ENCODE peak calls at places on chromosomes 7 and 10, in eight cellular contexts. One of them, this sample, is unnamed.

GRCh38 chr10:122688293-122688989 is 11.2 kb downstream of the C10orf120 start:
- DNase-seq in stimulated activated naive B cell treated with anti-CD40 and anti-IgM and Interleukin-4, amounts not matched to agents 10 μg/mL and 1 μg/mL and 100 μg/mL, for 72 hours: no peak
- DNase-seq in transverse colon: no peak
- DNase-seq in stimulated activated CD4-positive, alpha-beta T cell treated with anti-CD3 and anti-CD28 coated beads, Interleukin-1b, Interleukin-23, amount 100 ng/mL, for 24 hours: no peak
- DNase-seq in NCI-H446 treated with DMSO at 0.1 percent for 48 hours: no peak
- DNase-seq in glomerular endothelial cell: no peak
- DNase-seq in skeletal muscle cell: no peak
- DNase-seq in CD4-positive, alpha-beta T cell: no peak
- DNase-seq in this sample: peak

GRCh38 chr7:5704534-5704922 is 76.9 kb downstream of the RNF216 start:
- DNase-seq in stimulated activated naive B cell treated with anti-CD40 and anti-IgM and Interleukin-4, amounts not matched to agents 10 μg/mL and 1 μg/mL and 100 μg/mL, for 72 hours: peak
- DNase-seq in CD4-positive, alpha-beta T cell: peak
- DNase-seq in transverse colon: peak
- DNase-seq in NCI-H446 treated with DMSO at 0.1 percent for 48 hours: peak
- DNase-seq in stimulated activated CD4-positive, alpha-beta T cell treated with anti-CD3 and anti-CD28 coated beads, Interleukin-1b, Interleukin-23, amount 100 ng/mL, for 24 hours: peak
- DNase-seq in glomerular endothelial cell: peak
- DNase-seq in skeletal muscle cell: no peak
- DNase-seq in this sample: peak

GRCh38 chr10:49033939-49034338 is 81.4 kb downstream of the VSTM4 start:
- DNase-seq in stimulated activated naive B cell treated with anti-CD40 and anti-IgM and Interleukin-4, amounts not matched to agents 10 μg/mL and 1 μg/mL and 100 μg/mL, for 72 hours: no peak
- DNase-seq in stimulated activated CD4-positive, alpha-beta T cell treated with anti-CD3 and anti-CD28 coated beads, Interleukin-1b, Interleukin-23, amount 100 ng/mL, for 24 hours: no peak
- DNase-seq in CD4-positive, alpha-beta T cell: no peak
- DNase-seq in glomerular endothelial cell: no peak
- DNase-seq in skeletal muscle cell: no peak
- DNase-seq in NCI-H446 treated with DMSO at 0.1 percent for 48 hours: no peak
- DNase-seq in transverse colon: no peak
- DNase-seq in this sample: no peak

GRCh38 chr10:8416755-8417154 is 362.3 kb downstream of the GATA3 start:
- DNase-seq in NCI-H446 treated with DMSO at 0.1 percent for 48 hours: no peak
- DNase-seq in skeletal muscle cell: no peak
- DNase-seq in transverse colon: no peak
- DNase-seq in stimulated activated CD4-positive, alpha-beta T cell treated with anti-CD3 and anti-CD28 coated beads, Interleukin-1b, Interleukin-23, amount 100 ng/mL, for 24 hours: no peak
- DNase-seq in CD4-positive, alpha-beta T cell: no peak
- DNase-seq in stimulated activated naive B cell treated with anti-CD40 and anti-IgM and Interleukin-4, amounts not matched to agents 10 μg/mL and 1 μg/mL and 100 μg/mL, for 72 hours: no peak
- DNase-seq in glomerular endothelial cell: no peak
- DNase-seq in this sample: no peak

GRCh38 chr7:144873316-144873845 is 37.5 kb upstream of the TPK1 start:
- DNase-seq in skeletal muscle cell: no peak
- DNase-seq in CD4-positive, alpha-beta T cell: no peak
- DNase-seq in NCI-H446 treated with DMSO at 0.1 percent for 48 hours: no peak
- DNase-seq in transverse colon: no peak
- DNase-seq in stimulated activated CD4-positive, alpha-beta T cell treated with anti-CD3 and anti-CD28 coated beads, Interleukin-1b, Interleukin-23, amount 100 ng/mL, for 24 hours: no peak
- DNase-seq in glomerular endothelial cell: no peak
- DNase-seq in stimulated activated naive B cell treated with anti-CD40 and anti-IgM and Interleukin-4, amounts not matched to agents 10 μg/mL and 1 μg/mL and 100 μg/mL, for 72 hours: no peak
- DNase-seq in this sample: no peak

GRCh38 chr7:46215987-46216567 is 295.0 kb upstream of the IGFBP3 start:
- DNase-seq in glomerular endothelial cell: no peak
- DNase-seq in stimulated activated CD4-positive, alpha-beta T cell treated with anti-CD3 and anti-CD28 coated beads, Interleukin-1b, Interleukin-23, amount 100 ng/mL, for 24 hours: no peak
- DNase-seq in NCI-H446 treated with DMSO at 0.1 percent for 48 hours: no peak
- DNase-seq in skeletal muscle cell: no peak
- DNase-seq in CD4-positive, alpha-beta T cell: no peak
- DNase-seq in transverse colon: no peak
- DNase-seq in stimulated activated naive B cell treated with anti-CD40 and anti-IgM and Interleukin-4, amounts not matched to agents 10 μg/mL and 1 μg/mL and 100 μg/mL, for 72 hours: no peak
- DNase-seq in this sample: peak

GRCh38 chr10:131675104-131675503 is 225.7 kb upstream of the PPP2R2D start:
- DNase-seq in NCI-H446 treated with DMSO at 0.1 percent for 48 hours: no peak
- DNase-seq in stimulated activated CD4-positive, alpha-beta T cell treated with anti-CD3 and anti-CD28 coated beads, Interleukin-1b, Interleukin-23, amount 100 ng/mL, for 24 hours: no peak
- DNase-seq in skeletal muscle cell: no peak
- DNase-seq in stimulated activated naive B cell treated with anti-CD40 and anti-IgM and Interleukin-4, amounts not matched to agents 10 μg/mL and 1 μg/mL and 100 μg/mL, for 72 hours: no peak
- DNase-seq in CD4-positive, alpha-beta T cell: no peak
- DNase-seq in glomerular endothelial cell: no peak
- DNase-seq in transverse colon: no peak
- DNase-seq in this sample: no peak

GRCh38 chr10:130179640-130180039 is 43.4 kb downstream of the GLRX3 start:
- DNase-seq in NCI-H446 treated with DMSO at 0.1 percent for 48 hours: no peak
- DNase-seq in skeletal muscle cell: peak
- DNase-seq in CD4-positive, alpha-beta T cell: peak
- DNase-seq in stimulated activated naive B cell treated with anti-CD40 and anti-IgM and Interleukin-4, amounts not matched to agents 10 μg/mL and 1 μg/mL and 100 μg/mL, for 72 hours: no peak
- DNase-seq in transverse colon: no peak
- DNase-seq in stimulated activated CD4-positive, alpha-beta T cell treated with anti-CD3 and anti-CD28 coated beads, Interleukin-1b, Interleukin-23, amount 100 ng/mL, for 24 hours: no peak
- DNase-seq in glomerular endothelial cell: peak
- DNase-seq in this sample: peak

GRCh38 chr10:43210556-43210955 is 56.3 kb downstream of the RASGEF1A start:
- DNase-seq in transverse colon: no peak
- DNase-seq in CD4-positive, alpha-beta T cell: no peak
- DNase-seq in NCI-H446 treated with DMSO at 0.1 percent for 48 hours: no peak
- DNase-seq in stimulated activated CD4-positive, alpha-beta T cell treated with anti-CD3 and anti-CD28 coated beads, Interleukin-1b, Interleukin-23, amount 100 ng/mL, for 24 hours: no peak
- DNase-seq in skeletal muscle cell: no peak
- DNase-seq in stimulated activated naive B cell treated with anti-CD40 and anti-IgM and Interleukin-4, amounts not matched to agents 10 μg/mL and 1 μg/mL and 100 μg/mL, for 72 hours: no peak
- DNase-seq in glomerular endothelial cell: no peak
- DNase-seq in this sample: no peak

GRCh38 chr7:1055084-1055450 is 10.7 kb downstream of the GPR146 start:
- DNase-seq in glomerular endothelial cell: no peak
- DNase-seq in CD4-positive, alpha-beta T cell: peak
- DNase-seq in skeletal muscle cell: no peak
- DNase-seq in transverse colon: peak
- DNase-seq in NCI-H446 treated with DMSO at 0.1 percent for 48 hours: peak
- DNase-seq in stimulated activated naive B cell treated with anti-CD40 and anti-IgM and Interleukin-4, amounts not matched to agents 10 μg/mL and 1 μg/mL and 100 μg/mL, for 72 hours: no peak
- DNase-seq in stimulated activated CD4-positive, alpha-beta T cell treated with anti-CD3 and anti-CD28 coated beads, Interleukin-1b, Interleukin-23, amount 100 ng/mL, for 24 hours: no peak
- DNase-seq in this sample: peak

GRCh38 chr10:89741126-89741762 is 39.9 kb downstream of the KIF20B start:
- DNase-seq in skeletal muscle cell: no peak
- DNase-seq in stimulated activated CD4-positive, alpha-beta T cell treated with anti-CD3 and anti-CD28 coated beads, Interleukin-1b, Interleukin-23, amount 100 ng/mL, for 24 hours: no peak
- DNase-seq in transverse colon: no peak
- DNase-seq in glomerular endothelial cell: no peak
- DNase-seq in CD4-positive, alpha-beta T cell: no peak
- DNase-seq in NCI-H446 treated with DMSO at 0.1 percent for 48 hours: no peak
- DNase-seq in stimulated activated naive B cell treated with anti-CD40 and anti-IgM and Interleukin-4, amounts not matched to agents 10 μg/mL and 1 μg/mL and 100 μg/mL, for 72 hours: no peak
- DNase-seq in this sample: no peak

GRCh38 chr10:1766049-1766448 is 28.7 kb upstream of the ADARB2 start:
- DNase-seq in CD4-positive, alpha-beta T cell: no peak
- DNase-seq in stimulated activated naive B cell treated with anti-CD40 and anti-IgM and Interleukin-4, amounts not matched to agents 10 μg/mL and 1 μg/mL and 100 μg/mL, for 72 hours: no peak
- DNase-seq in NCI-H446 treated with DMSO at 0.1 percent for 48 hours: no peak
- DNase-seq in transverse colon: no peak
- DNase-seq in glomerular endothelial cell: no peak
- DNase-seq in stimulated activated CD4-positive, alpha-beta T cell treated with anti-CD3 and anti-CD28 coated beads, Interleukin-1b, Interleukin-23, amount 100 ng/mL, for 24 hours: no peak
- DNase-seq in skeletal muscle cell: no peak
- DNase-seq in this sample: no peak

GRCh38 chr7:134919240-134919641 is 67.1 kb upstream of the AGBL3 start:
- DNase-seq in stimulated activated naive B cell treated with anti-CD40 and anti-IgM and Interleukin-4, amounts not matched to agents 10 μg/mL and 1 μg/mL and 100 μg/mL, for 72 hours: no peak
- DNase-seq in stimulated activated CD4-positive, alpha-beta T cell treated with anti-CD3 and anti-CD28 coated beads, Interleukin-1b, Interleukin-23, amount 100 ng/mL, for 24 hours: no peak
- DNase-seq in skeletal muscle cell: peak
- DNase-seq in NCI-H446 treated with DMSO at 0.1 percent for 48 hours: no peak
- DNase-seq in transverse colon: no peak
- DNase-seq in CD4-positive, alpha-beta T cell: no peak
- DNase-seq in glomerular endothelial cell: no peak
- DNase-seq in this sample: no peak

GRCh38 chr7:43906327-43907010 is at the start of gene URGCP:
- DNase-seq in stimulated activated CD4-positive, alpha-beta T cell treated with anti-CD3 and anti-CD28 coated beads, Interleukin-1b, Interleukin-23, amount 100 ng/mL, for 24 hours: peak
- DNase-seq in skeletal muscle cell: no peak
- DNase-seq in transverse colon: peak
- DNase-seq in stimulated activated naive B cell treated with anti-CD40 and anti-IgM and Interleukin-4, amounts not matched to agents 10 μg/mL and 1 μg/mL and 100 μg/mL, for 72 hours: peak
- DNase-seq in CD4-positive, alpha-beta T cell: peak
- DNase-seq in glomerular endothelial cell: no peak
- DNase-seq in NCI-H446 treated with DMSO at 0.1 percent for 48 hours: no peak
- DNase-seq in this sample: peak

GRCh38 chr7:131652934-131653333 is 96.5 kb upstream of the PODXL start:
- DNase-seq in NCI-H446 treated with DMSO at 0.1 percent for 48 hours: no peak
- DNase-seq in CD4-positive, alpha-beta T cell: no peak
- DNase-seq in stimulated activated naive B cell treated with anti-CD40 and anti-IgM and Interleukin-4, amounts not matched to agents 10 μg/mL and 1 μg/mL and 100 μg/mL, for 72 hours: no peak
- DNase-seq in glomerular endothelial cell: no peak
- DNase-seq in transverse colon: no peak
- DNase-seq in skeletal muscle cell: no peak
- DNase-seq in stimulated activated CD4-positive, alpha-beta T cell treated with anti-CD3 and anti-CD28 coated beads, Interleukin-1b, Interleukin-23, amount 100 ng/mL, for 24 hours: no peak
- DNase-seq in this sample: no peak

GRCh38 chr10:4064489-4064888 is 279.5 kb upstream of the KLF6 start:
- DNase-seq in glomerular endothelial cell: no peak
- DNase-seq in NCI-H446 treated with DMSO at 0.1 percent for 48 hours: no peak
- DNase-seq in CD4-positive, alpha-beta T cell: no peak
- DNase-seq in transverse colon: no peak
- DNase-seq in stimulated activated CD4-positive, alpha-beta T cell treated with anti-CD3 and anti-CD28 coated beads, Interleukin-1b, Interleukin-23, amount 100 ng/mL, for 24 hours: no peak
- DNase-seq in stimulated activated naive B cell treated with anti-CD40 and anti-IgM and Interleukin-4, amounts not matched to agents 10 μg/mL and 1 μg/mL and 100 μg/mL, for 72 hours: no peak
- DNase-seq in skeletal muscle cell: no peak
- DNase-seq in this sample: no peak

GRCh38 chr10:88946200-88946599 is 6.4 kb downstream of the ACTA2 start:
- DNase-seq in stimulated activated CD4-positive, alpha-beta T cell treated with anti-CD3 and anti-CD28 coated beads, Interleukin-1b, Interleukin-23, amount 100 ng/mL, for 24 hours: no peak
- DNase-seq in skeletal muscle cell: no peak
- DNase-seq in stimulated activated naive B cell treated with anti-CD40 and anti-IgM and Interleukin-4, amounts not matched to agents 10 μg/mL and 1 μg/mL and 100 μg/mL, for 72 hours: no peak
- DNase-seq in transverse colon: no peak
- DNase-seq in NCI-H446 treated with DMSO at 0.1 percent for 48 hours: no peak
- DNase-seq in glomerular endothelial cell: no peak
- DNase-seq in CD4-positive, alpha-beta T cell: no peak
- DNase-seq in this sample: no peak

GRCh38 chr10:59104186-59104585 is 72.3 kb upstream of the PHYHIPL start:
- DNase-seq in skeletal muscle cell: no peak
- DNase-seq in stimulated activated naive B cell treated with anti-CD40 and anti-IgM and Interleukin-4, amounts not matched to agents 10 μg/mL and 1 μg/mL and 100 μg/mL, for 72 hours: no peak
- DNase-seq in CD4-positive, alpha-beta T cell: no peak
- DNase-seq in glomerular endothelial cell: no peak
- DNase-seq in transverse colon: no peak
- DNase-seq in NCI-H446 treated with DMSO at 0.1 percent for 48 hours: no peak
- DNase-seq in stimulated activated CD4-positive, alpha-beta T cell treated with anti-CD3 and anti-CD28 coated beads, Interleukin-1b, Interleukin-23, amount 100 ng/mL, for 24 hours: no peak
- DNase-seq in this sample: no peak

GRCh38 chr7:76512941-76513816 is 2.8 kb downstream of the UPK3B start:
- DNase-seq in skeletal muscle cell: no peak
- DNase-seq in stimulated activated naive B cell treated with anti-CD40 and anti-IgM and Interleukin-4, amounts not matched to agents 10 μg/mL and 1 μg/mL and 100 μg/mL, for 72 hours: no peak
- DNase-seq in CD4-positive, alpha-beta T cell: no peak
- DNase-seq in glomerular endothelial cell: no peak
- DNase-seq in transverse colon: no peak
- DNase-seq in stimulated activated CD4-positive, alpha-beta T cell treated with anti-CD3 and anti-CD28 coated beads, Interleukin-1b, Interleukin-23, amount 100 ng/mL, for 24 hours: no peak
- DNase-seq in NCI-H446 treated with DMSO at 0.1 percent for 48 hours: no peak
- DNase-seq in this sample: peak

GRCh38 chr10:78531088-78531487 is 497.4 kb downstream of the RPS24 start:
- DNase-seq in CD4-positive, alpha-beta T cell: no peak
- DNase-seq in NCI-H446 treated with DMSO at 0.1 percent for 48 hours: no peak
- DNase-seq in stimulated activated CD4-positive, alpha-beta T cell treated with anti-CD3 and anti-CD28 coated beads, Interleukin-1b, Interleukin-23, amount 100 ng/mL, for 24 hours: no peak
- DNase-seq in stimulated activated naive B cell treated with anti-CD40 and anti-IgM and Interleukin-4, amounts not matched to agents 10 μg/mL and 1 μg/mL and 100 μg/mL, for 72 hours: no peak
- DNase-seq in transverse colon: no peak
- DNase-seq in glomerular endothelial cell: no peak
- DNase-seq in skeletal muscle cell: no peak
- DNase-seq in this sample: no peak

GRCh38 chr7:80307251-80307856 is 172.7 kb downstream of the GNAI1 start:
- DNase-seq in skeletal muscle cell: peak
- DNase-seq in NCI-H446 treated with DMSO at 0.1 percent for 48 hours: no peak
- DNase-seq in transverse colon: no peak
- DNase-seq in glomerular endothelial cell: no peak
- DNase-seq in stimulated activated naive B cell treated with anti-CD40 and anti-IgM and Interleukin-4, amounts not matched to agents 10 μg/mL and 1 μg/mL and 100 μg/mL, for 72 hours: no peak
- DNase-seq in CD4-positive, alpha-beta T cell: no peak
- DNase-seq in stimulated activated CD4-positive, alpha-beta T cell treated with anti-CD3 and anti-CD28 coated beads, Interleukin-1b, Interleukin-23, amount 100 ng/mL, for 24 hours: no peak
- DNase-seq in this sample: peak

GRCh38 chr7:84412161-84412969 is 217.8 kb upstream of the SEMA3A start:
- DNase-seq in glomerular endothelial cell: no peak
- DNase-seq in stimulated activated CD4-positive, alpha-beta T cell treated with anti-CD3 and anti-CD28 coated beads, Interleukin-1b, Interleukin-23, amount 100 ng/mL, for 24 hours: no peak
- DNase-seq in skeletal muscle cell: peak
- DNase-seq in stimulated activated naive B cell treated with anti-CD40 and anti-IgM and Interleukin-4, amounts not matched to agents 10 μg/mL and 1 μg/mL and 100 μg/mL, for 72 hours: no peak
- DNase-seq in NCI-H446 treated with DMSO at 0.1 percent for 48 hours: no peak
- DNase-seq in CD4-positive, alpha-beta T cell: no peak
- DNase-seq in transverse colon: no peak
- DNase-seq in this sample: peak

This sample was measured in dermis blood vessel endothelial cell.